ENCODE peak calls at places on chromosomes 5 and 9, in nine cellular contexts. P is suprapubic skin, V is transverse colon, E is H9, Y is left lung, Q is fibroblast of lung, B is stomach, O is hepatocyte, X is H1. H is an unnamed sample.

GRCh38 chr9:32524558-32525461 is 1.2 kb downstream of the RIGI start:
- DNase-seq in P (no peak), V (no peak), E (peak; percentile 32), Y (peak; percentile 58), Q (peak; percentile 23), B (peak; percentile 71), O (no peak), X (no peak), H (no peak)

GRCh38 chr5:140220032-140220697 is 45.2 kb downstream of the CYSTM1 start:
- DNase-seq in P (no peak), V (no peak), E (no peak), Y (no peak), Q (peak; percentile 82), B (no peak), O (no peak), X (no peak), H (no peak)

GRCh38 chr5:120817044-120817985 is 353.2 kb downstream of the PRR16 start:
- DNase-seq in P (no peak), V (no peak), E (peak; percentile 50), Y (peak; percentile 43), Q (peak; percentile 27), B (no peak), O (peak; percentile 44), X (no peak), H (no peak)

GRCh38 chr5:58239731-58240130 is 220.2 kb downstream of the PLK2 start:
- DNase-seq in P (no peak), V (no peak), E (no peak), Y (no peak), Q (no peak), B (no peak), O (no peak), X (no peak), H (no peak)

GRCh38 chr9:81619353-81620008 is 69.9 kb downstream of the TLE1 start:
- DNase-seq in P (no peak), V (no peak), E (no peak), Y (no peak), Q (peak; percentile 88), B (no peak), O (no peak), X (no peak), H (no peak)

GRCh38 chr9:16315720-16316119 is 554.8 kb downstream of the BNC2 start:
- DNase-seq in P (peak; percentile 57), V (no peak), E (peak; percentile 18), Y (no peak), Q (peak; percentile 81), B (no peak), O (no peak), X (no peak), H (no peak)

GRCh38 chr9:129888085-129888808 is 53.0 kb downstream of the USP20 start:
- DNase-seq in P (no peak), V (peak; percentile 84), E (no peak), Y (peak; percentile 92), Q (no peak), B (peak; percentile 62), O (no peak), X (no peak), H (peak; percentile 43)

GRCh38 chr9:130292104-130292503 is 26.5 kb downstream of the HMCN2 start:
- DNase-seq in P (no peak), V (no peak), E (no peak), Y (no peak), Q (no peak), B (no peak), O (no peak), X (no peak), H (no peak)

GRCh38 chr5:23496576-23496975 is 10.8 kb upstream of the PRDM9 start:
- DNase-seq in P (no peak), V (no peak), E (no peak), Y (no peak), Q (no peak), B (no peak), O (no peak), X (no peak), H (no peak)

GRCh38 chr5:138784590-138784989 is 31.4 kb downstream of the CTNNA1 start:
- DNase-seq in P (no peak), V (no peak), E (no peak), Y (no peak), Q (peak; percentile 78), B (no peak), O (no peak), X (no peak), H (no peak)

GRCh38 chr5:93585054-93585751 is 2.2 kb downstream of the NR2F1 start:
- DNase-seq in P (no peak), V (no peak), E (peak; percentile 65), Y (no peak), Q (no peak), B (no peak), O (no peak), X (no peak), H (no peak)

GRCh38 chr5:114237766-114238165 is 124.1 kb upstream of the KCNN2 start:
- DNase-seq in P (no peak), V (no peak), E (no peak), Y (no peak), Q (peak; percentile 93), B (no peak), O (no peak), X (no peak), H (no peak)

GRCh38 chr9:111167341-111167740 is 129.1 kb upstream of the LPAR1 start:
- DNase-seq in P (no peak), V (no peak), E (no peak), Y (no peak), Q (no peak), B (no peak), O (no peak), X (no peak), H (no peak)

GRCh38 chr5:81924467-81924866 is 47.4 kb upstream of the ATG10 start:
- DNase-seq in P (no peak), V (no peak), E (no peak), Y (no peak), Q (no peak), B (no peak), O (no peak), X (no peak), H (peak; percentile 17)

GRCh38 chr9:130120207-130120587 is 52.0 kb upstream of the NCS1 start:
- DNase-seq in P (no peak), V (no peak), E (no peak), Y (no peak), Q (no peak), B (no peak), O (no peak), X (no peak), H (no peak)

GRCh38 chr9:76576344-76576743 is 117.4 kb downstream of the GCNT1 start:
- DNase-seq in P (no peak), V (peak; percentile 40), E (no peak), Y (no peak), Q (peak; percentile 99), B (no peak), O (peak; percentile 67), X (peak; percentile 9), H (no peak)

GRCh38 chr5:139745800-139746690 is 49.6 kb upstream of the PSD2 start:
- DNase-seq in P (peak; percentile 90), V (peak; percentile 66), E (peak; percentile 96), Y (no peak), Q (peak; percentile 83), B (peak; percentile 62), O (peak; percentile 81), X (peak; percentile 75), H (peak; percentile 54)

GRCh38 chr5:98770158-98770910 is 3.1 kb upstream of the RGMB start:
- DNase-seq in P (no peak), V (peak; percentile 60), E (no peak), Y (peak; percentile 78), Q (peak; percentile 63), B (peak; percentile 54), O (peak; percentile 65), X (no peak), H (peak; percentile 23)

GRCh38 chr5:61701877-61702602 is 370.0 kb downstream of the ZSWIM6 start:
- DNase-seq in P (no peak), V (no peak), E (no peak), Y (no peak), Q (no peak), B (no peak), O (no peak), X (no peak), H (no peak)

DNA sequence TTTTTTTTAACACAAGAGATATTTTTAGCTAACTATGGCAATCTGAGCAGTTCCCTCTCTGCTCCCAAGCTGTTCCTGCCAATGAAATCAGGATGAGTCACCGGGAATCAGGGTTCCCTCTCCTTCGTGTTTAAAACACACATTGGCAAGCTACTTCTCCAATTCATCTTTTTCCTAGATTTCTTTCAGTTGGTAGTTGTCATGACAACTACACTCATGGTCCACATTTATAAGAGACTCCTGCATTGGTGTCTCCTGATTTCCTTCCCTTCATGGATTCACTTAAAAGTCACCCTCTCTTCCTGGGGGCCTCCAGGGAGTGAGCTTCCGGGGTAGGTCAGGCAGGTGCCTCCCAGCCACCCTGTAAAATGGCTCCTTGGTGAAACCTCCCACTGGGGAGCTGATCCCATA is 72.3 kb upstream of the NIPAL4 start:
- DNase-seq in P (no peak), V (no peak), E (no peak), Y (no peak), Q (peak; percentile 98), B (no peak), O (peak; percentile 57), X (no peak), H (no peak)
- H3K4me1 ChIP-seq in P (peaks cover 11% of the 10 kb centered on the region), V (peaks cover 9% of the 10 kb centered on the region), E (no peaks in the 10 kb centered on the region), Y (no peaks in the 10 kb centered on the region), Q (peaks cover 46% of the 10 kb centered on the region), B (peaks cover 49% of the 10 kb centered on the region), O (peaks cover 27% of the 10 kb centered on the region), X (peaks cover 8% of the 10 kb centered on the region), H (peaks cover 51% of the 10 kb centered on the region)

GRCh38 chr9:1460143-1460769 is 410.1 kb downstream of the DMRT2 start:
- DNase-seq in P (no peak), V (peak; percentile 7), E (no peak), Y (no peak), Q (no peak), B (no peak), O (no peak), X (no peak), H (no peak)
- TF ChIP-seq CTCF in P (no peak), V (peak; percentile 37), E (peak; percentile 68), Y (peak; percentile 40), Q (no peak), B (no peak), O (no peak), X (peak; percentile 12), H (peak; percentile 36)

DNA sequence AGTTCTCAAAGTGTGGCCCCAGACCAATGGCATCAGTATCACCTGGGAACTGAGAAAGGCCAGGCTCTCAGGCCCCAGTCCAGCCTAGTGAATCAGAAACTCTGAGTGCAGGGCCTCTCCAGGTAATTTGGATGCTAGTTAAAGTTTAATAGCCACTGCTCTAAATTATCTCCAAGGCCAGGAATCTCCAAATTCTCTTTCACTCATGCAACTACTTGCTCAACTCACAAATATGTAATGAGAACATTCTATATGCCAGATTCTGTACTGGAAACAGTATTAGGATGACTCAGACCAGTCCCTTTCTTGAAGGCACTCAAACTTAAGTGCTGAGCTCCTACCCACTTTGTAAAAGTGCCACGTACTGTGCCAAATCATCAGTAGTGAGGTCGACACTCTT is 84.6 kb downstream of the PAPPA start:
- DNase-seq in P (no peak), V (no peak), E (no peak), Y (no peak), Q (peak; percentile 93), B (no peak), O (no peak), X (no peak), H (no peak)
- H3K4me1 ChIP-seq in P (no peaks in the 10 kb centered on the region), V (no peaks in the 10 kb centered on the region), E (no peaks in the 10 kb centered on the region), Y (no peaks in the 10 kb centered on the region), Q (peaks cover 8% of the 10 kb centered on the region), B (no peaks in the 10 kb centered on the region), O (peaks cover 4% of the 10 kb centered on the region), X (no peaks in the 10 kb centered on the region), H (no peaks in the 10 kb centered on the region)

DNA sequence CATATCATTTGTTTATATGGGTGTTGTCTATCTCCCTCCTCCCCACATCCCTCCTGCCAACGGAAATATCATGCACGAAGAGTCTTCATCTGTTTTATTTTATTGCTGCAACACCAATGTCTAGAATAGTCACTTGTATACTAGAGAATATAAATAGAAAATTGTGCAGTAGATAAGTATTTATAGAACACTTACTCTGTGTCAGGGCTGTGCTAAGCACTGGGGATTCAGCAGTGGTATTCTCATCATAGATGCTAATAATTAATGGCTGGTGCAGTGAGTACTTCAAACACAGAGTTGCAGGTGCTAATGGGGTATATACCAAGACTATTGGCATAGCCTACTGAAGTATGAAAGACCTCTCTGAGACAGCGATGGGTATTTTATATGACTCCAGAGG is 353.5 kb upstream of the CDH6 start:
- DNase-seq in P (no peak), V (no peak), E (no peak), Y (no peak), Q (no peak), B (no peak), O (no peak), X (no peak), H (no peak)
- TF ChIP-seq CTCF in P (no peak), V (no peak), E (no peak), Y (no peak), Q (no peak), B (no peak), O (no peak), X (no peak), H (no peak)

H was measured in heart right ventricle.